ENCODE peak calls at places on chromosome 1, in nine cellular contexts. One of them, this sample, is unnamed.

GRCh38 chr1:21659099-21659923 is 9.8 kb downstream of the RAP1GAP start:
- DNase-seq in adrenal gland: peak; percentile 81
- DNase-seq in heart left ventricle: peak; percentile 75
- DNase-seq in aorta: peak; percentile 71
- DNase-seq in fibroblast of lung: peak; percentile 41
- DNase-seq in heart right ventricle: peak; percentile 67
- DNase-seq in tibial artery: peak; percentile 79
- DNase-seq in HCT116: peak; percentile 51
- DNase-seq in cardiac muscle cell: peak; percentile 89
- DNase-seq in this sample: peak; percentile 83

GRCh38 chr1:234743866-234744581 is 134.0 kb upstream of the IRF2BP2 start:
- DNase-seq in adrenal gland: no peak
- DNase-seq in heart left ventricle: no peak
- DNase-seq in aorta: no peak
- DNase-seq in fibroblast of lung: peak; percentile 26
- DNase-seq in heart right ventricle: no peak
- DNase-seq in tibial artery: no peak
- DNase-seq in HCT116: no peak
- DNase-seq in cardiac muscle cell: no peak
- DNase-seq in this sample: no peak

GRCh38 chr1:18981242-18981641 is 24.8 kb upstream of the IFFO2 start:
- DNase-seq in adrenal gland: no peak
- DNase-seq in heart left ventricle: no peak
- DNase-seq in aorta: no peak
- DNase-seq in fibroblast of lung: no peak
- DNase-seq in heart right ventricle: no peak
- DNase-seq in tibial artery: no peak
- DNase-seq in HCT116: no peak
- DNase-seq in cardiac muscle cell: no peak
- DNase-seq in this sample: no peak

GRCh38 chr1:160021376-160022074 is 10.3 kb downstream of the PIGM start:
- DNase-seq in adrenal gland: no peak
- DNase-seq in heart left ventricle: no peak
- DNase-seq in aorta: no peak
- DNase-seq in fibroblast of lung: no peak
- DNase-seq in heart right ventricle: no peak
- DNase-seq in tibial artery: no peak
- DNase-seq in HCT116: no peak
- DNase-seq in cardiac muscle cell: no peak
- DNase-seq in this sample: no peak

GRCh38 chr1:53145942-53146708 is 3.7 kb upstream of the SLC1A7 start:
- DNase-seq in adrenal gland: peak; percentile 54
- DNase-seq in heart left ventricle: peak; percentile 33
- DNase-seq in aorta: peak; percentile 87
- DNase-seq in fibroblast of lung: peak; percentile 99
- DNase-seq in heart right ventricle: peak; percentile 41
- DNase-seq in tibial artery: peak; percentile 75
- DNase-seq in HCT116: peak; percentile 68
- DNase-seq in cardiac muscle cell: peak; percentile 92
- DNase-seq in this sample: no peak

GRCh38 chr1:6397844-6398243 is 4.3 kb upstream of the ACOT7 start:
- DNase-seq in adrenal gland: peak; percentile 28
- DNase-seq in heart left ventricle: no peak
- DNase-seq in aorta: no peak
- DNase-seq in fibroblast of lung: no peak
- DNase-seq in heart right ventricle: no peak
- DNase-seq in tibial artery: no peak
- DNase-seq in HCT116: no peak
- DNase-seq in cardiac muscle cell: no peak
- DNase-seq in this sample: no peak

GRCh38 chr1:14841456-14841855 is 243.0 kb downstream of the KAZN start:
- DNase-seq in adrenal gland: no peak
- DNase-seq in heart left ventricle: no peak
- DNase-seq in aorta: no peak
- DNase-seq in fibroblast of lung: peak; percentile 26
- DNase-seq in heart right ventricle: no peak
- DNase-seq in tibial artery: no peak
- DNase-seq in HCT116: no peak
- DNase-seq in cardiac muscle cell: no peak
- DNase-seq in this sample: no peak

GRCh38 chr1:196723325-196724185 is 51.1 kb upstream of the CFHR3 start:
- DNase-seq in adrenal gland: peak; percentile 35
- DNase-seq in heart left ventricle: no peak
- DNase-seq in aorta: no peak
- DNase-seq in fibroblast of lung: peak; percentile 3
- DNase-seq in heart right ventricle: no peak
- DNase-seq in tibial artery: no peak
- DNase-seq in HCT116: peak; percentile 64
- DNase-seq in cardiac muscle cell: peak; percentile 66
- DNase-seq in this sample: no peak

DNA sequence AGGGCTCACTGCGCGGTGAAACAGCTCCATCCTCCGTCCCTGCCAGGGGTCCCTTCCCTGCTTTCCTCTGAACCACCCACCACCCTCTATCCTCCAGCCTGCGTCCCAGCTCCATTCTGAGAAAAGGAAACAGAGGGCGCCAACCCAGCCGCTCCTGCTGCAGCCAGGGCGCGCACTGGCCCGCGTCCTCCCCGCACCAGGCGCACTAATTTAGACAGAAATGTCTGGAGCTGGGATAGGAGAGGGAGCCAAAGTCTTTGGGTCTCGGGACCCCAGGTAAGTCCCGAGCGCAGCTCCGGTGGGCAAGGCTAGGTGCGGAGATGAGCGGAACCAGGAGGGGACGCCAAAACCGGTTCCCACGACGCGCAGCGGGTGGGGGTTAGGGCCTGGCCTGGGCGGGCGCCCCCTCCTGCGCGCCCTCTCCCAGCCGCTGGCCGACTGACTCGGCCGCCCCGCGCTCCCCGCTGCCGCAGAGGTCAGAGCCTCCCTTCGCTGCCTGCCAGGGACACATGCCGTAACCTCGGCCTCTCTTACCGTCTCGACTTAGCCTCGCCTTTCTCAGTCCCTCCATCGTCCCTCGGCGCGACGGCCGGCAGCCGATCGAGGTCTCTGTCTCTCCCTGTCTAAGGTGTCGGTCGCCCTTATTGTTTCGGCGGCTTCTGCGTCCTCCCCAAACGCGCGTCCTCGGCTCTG is 2.0 kb downstream of the CAMK2N1 start:
- DNase-seq in adrenal gland: peak; percentile 35
- DNase-seq in heart left ventricle: no peak
- DNase-seq in aorta: no peak
- DNase-seq in fibroblast of lung: peak; percentile 45
- DNase-seq in heart right ventricle: no peak
- DNase-seq in tibial artery: no peak
- DNase-seq in HCT116: no peak
- DNase-seq in cardiac muscle cell: peak; percentile 39
- DNase-seq in this sample: no peak
- H3K4me3 ChIP-seq in adrenal gland: peak overlapping the region; percentile 54
- H3K4me3 ChIP-seq in heart left ventricle: peak overlapping the region; percentile 55
- H3K4me3 ChIP-seq in aorta: peak overlapping the region; percentile 55
- H3K4me3 ChIP-seq in fibroblast of lung: peak overlapping the region; percentile 89
- H3K4me3 ChIP-seq in heart right ventricle: peak overlapping the region; percentile 27
- H3K4me3 ChIP-seq in tibial artery: peak overlapping the region; percentile 55
- H3K4me3 ChIP-seq in HCT116: peak overlapping the region; percentile 94
- H3K4me3 ChIP-seq in cardiac muscle cell: peak overlapping the region; percentile 75
- H3K4me3 ChIP-seq in this sample: no peak overlapping the region

DNA sequence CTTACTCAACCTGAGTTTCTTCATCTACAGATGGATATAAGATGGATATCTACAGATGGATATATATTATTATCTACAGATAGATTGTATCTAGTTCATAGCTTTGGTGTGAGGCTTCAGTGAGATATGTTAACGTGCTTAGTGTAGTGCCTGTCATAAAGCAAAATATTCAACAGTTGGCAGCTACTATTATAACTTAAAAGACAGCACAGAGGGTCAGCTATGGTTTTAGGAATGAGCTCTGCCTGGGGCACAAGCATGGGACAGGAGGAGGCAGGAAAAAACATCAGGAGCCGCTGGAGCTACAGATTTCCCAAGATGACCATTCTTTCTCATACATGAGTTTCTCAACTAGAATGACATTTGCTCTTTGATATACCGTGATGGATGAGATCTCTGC is 1.3 kb upstream of the CYB5R1 start:
- DNase-seq in adrenal gland: no peak
- DNase-seq in heart left ventricle: no peak
- DNase-seq in aorta: no peak
- DNase-seq in fibroblast of lung: no peak
- DNase-seq in heart right ventricle: no peak
- DNase-seq in tibial artery: no peak
- DNase-seq in HCT116: no peak
- DNase-seq in cardiac muscle cell: no peak
- DNase-seq in this sample: no peak
- H3K27ac ChIP-seq in adrenal gland: no peak overlapping the region
- H3K27ac ChIP-seq in heart left ventricle: no peak overlapping the region
- H3K27ac ChIP-seq in aorta: peak overlapping the region; percentile 87
- H3K27ac ChIP-seq in fibroblast of lung: no peak overlapping the region
- H3K27ac ChIP-seq in heart right ventricle: no peak overlapping the region
- H3K27ac ChIP-seq in tibial artery: peak overlapping the region; percentile 95
- H3K27ac ChIP-seq in HCT116: no peak overlapping the region
- H3K27ac ChIP-seq in cardiac muscle cell: no peak overlapping the region
- H3K27ac ChIP-seq in this sample: peak overlapping the region; percentile 52

DNA sequence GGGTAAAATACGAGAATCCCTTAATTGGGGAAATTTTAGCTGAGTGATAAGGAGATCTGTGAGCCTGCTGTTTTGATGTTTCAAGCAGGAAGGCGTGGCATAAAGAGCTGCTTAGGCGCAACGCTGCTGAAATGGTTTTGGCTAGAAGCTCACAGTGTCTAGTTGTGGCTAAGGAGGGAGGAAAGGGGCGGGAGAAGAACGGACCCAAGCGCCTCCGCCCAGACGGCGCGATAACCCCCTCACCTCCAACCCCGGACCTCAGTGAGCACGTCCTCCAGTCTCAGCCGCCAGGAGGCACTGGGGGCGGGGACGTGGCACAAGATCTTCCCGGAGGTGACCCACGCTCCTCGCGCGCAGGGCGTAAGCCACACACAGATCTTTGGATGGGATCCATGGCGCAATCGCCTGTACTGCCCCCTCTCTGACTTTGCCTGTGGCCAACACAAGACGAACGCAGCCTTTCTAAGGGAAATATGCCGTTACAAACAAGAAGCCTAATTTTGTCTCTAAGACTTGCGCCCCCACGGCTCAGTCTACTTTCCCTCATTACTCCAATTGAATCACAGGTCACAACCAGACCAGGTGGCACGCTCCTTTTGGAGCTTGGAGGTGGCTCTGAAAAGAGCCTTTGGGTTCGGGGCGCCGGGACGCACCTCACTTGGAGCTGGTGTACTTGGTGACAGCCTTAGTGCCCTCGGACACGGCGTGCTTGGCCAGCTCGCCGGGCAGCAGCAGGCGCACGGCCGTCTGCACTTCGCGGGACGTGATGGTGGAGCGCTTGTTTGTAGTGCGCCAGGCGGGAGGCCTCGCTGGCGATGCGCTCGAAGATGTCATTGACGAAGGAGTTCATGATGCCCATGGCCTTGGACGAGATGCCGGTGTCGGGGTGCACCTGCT is 23.4 kb upstream of the RNF187 start:
- DNase-seq in adrenal gland: no peak
- DNase-seq in heart left ventricle: no peak
- DNase-seq in aorta: peak; percentile 61
- DNase-seq in fibroblast of lung: peak; percentile 34
- DNase-seq in heart right ventricle: no peak
- DNase-seq in tibial artery: no peak
- DNase-seq in HCT116: peak; percentile 18
- DNase-seq in cardiac muscle cell: no peak
- DNase-seq in this sample: peak; percentile 42
- H3K4me3 ChIP-seq in adrenal gland: no peak overlapping the region
- H3K4me3 ChIP-seq in heart left ventricle: no peak overlapping the region
- H3K4me3 ChIP-seq in aorta: no peak overlapping the region
- H3K4me3 ChIP-seq in fibroblast of lung: peak overlapping the region; percentile 24
- H3K4me3 ChIP-seq in heart right ventricle: no peak overlapping the region
- H3K4me3 ChIP-seq in tibial artery: no peak overlapping the region
- H3K4me3 ChIP-seq in HCT116: peak overlapping the region; percentile 32
- H3K4me3 ChIP-seq in cardiac muscle cell: peak overlapping the region; percentile 39
- H3K4me3 ChIP-seq in this sample: peak overlapping the region; percentile 51

DNA sequence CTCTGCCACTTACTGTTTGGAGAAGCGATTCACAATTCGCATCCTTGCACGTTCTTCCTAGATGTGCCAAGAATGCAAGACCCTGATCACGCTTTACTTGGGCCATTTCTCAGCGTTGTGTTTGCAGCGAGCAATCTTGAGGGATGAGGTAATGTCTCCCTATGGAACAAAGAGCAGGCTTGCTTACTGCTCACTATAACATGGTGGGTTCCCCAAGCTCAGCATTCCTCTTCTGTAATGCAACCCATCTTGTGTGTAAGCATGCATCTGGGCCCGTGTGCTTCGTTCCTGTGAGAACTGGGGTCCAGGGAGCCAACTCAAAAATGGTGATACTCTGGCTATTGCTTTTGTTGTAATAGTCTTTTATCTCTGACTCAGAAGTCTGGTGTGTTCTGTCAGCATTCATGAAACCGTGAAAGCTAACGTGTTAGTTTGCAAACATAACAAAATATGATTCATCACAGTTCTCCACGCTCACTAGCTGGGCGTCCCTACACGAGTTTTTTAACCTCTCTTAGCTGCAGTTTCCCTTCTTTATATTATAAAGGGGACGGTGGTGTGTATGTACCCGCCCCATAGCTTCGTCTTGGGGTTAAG is 33.4 kb downstream of the DNTTIP2 start:
- DNase-seq in adrenal gland: peak; percentile 23
- DNase-seq in heart left ventricle: no peak
- DNase-seq in aorta: peak; percentile 42
- DNase-seq in fibroblast of lung: peak; percentile 85
- DNase-seq in heart right ventricle: peak; percentile 10
- DNase-seq in tibial artery: no peak
- DNase-seq in HCT116: no peak
- DNase-seq in cardiac muscle cell: no peak
- DNase-seq in this sample: no peak
- H3K27ac ChIP-seq in adrenal gland: peak overlapping the region; percentile 94
- H3K27ac ChIP-seq in heart left ventricle: peak overlapping the region; percentile 98
- H3K27ac ChIP-seq in aorta: peak overlapping the region; percentile 81
- H3K27ac ChIP-seq in fibroblast of lung: peak overlapping the region; percentile 88
- H3K27ac ChIP-seq in heart right ventricle: peak overlapping the region; percentile 86
- H3K27ac ChIP-seq in tibial artery: peak overlapping the region; percentile 97
- H3K27ac ChIP-seq in HCT116: peak overlapping the region; percentile 69
- H3K27ac ChIP-seq in cardiac muscle cell: no peak overlapping the region
- H3K27ac ChIP-seq in this sample: peak overlapping the region; percentile 81

DNA sequence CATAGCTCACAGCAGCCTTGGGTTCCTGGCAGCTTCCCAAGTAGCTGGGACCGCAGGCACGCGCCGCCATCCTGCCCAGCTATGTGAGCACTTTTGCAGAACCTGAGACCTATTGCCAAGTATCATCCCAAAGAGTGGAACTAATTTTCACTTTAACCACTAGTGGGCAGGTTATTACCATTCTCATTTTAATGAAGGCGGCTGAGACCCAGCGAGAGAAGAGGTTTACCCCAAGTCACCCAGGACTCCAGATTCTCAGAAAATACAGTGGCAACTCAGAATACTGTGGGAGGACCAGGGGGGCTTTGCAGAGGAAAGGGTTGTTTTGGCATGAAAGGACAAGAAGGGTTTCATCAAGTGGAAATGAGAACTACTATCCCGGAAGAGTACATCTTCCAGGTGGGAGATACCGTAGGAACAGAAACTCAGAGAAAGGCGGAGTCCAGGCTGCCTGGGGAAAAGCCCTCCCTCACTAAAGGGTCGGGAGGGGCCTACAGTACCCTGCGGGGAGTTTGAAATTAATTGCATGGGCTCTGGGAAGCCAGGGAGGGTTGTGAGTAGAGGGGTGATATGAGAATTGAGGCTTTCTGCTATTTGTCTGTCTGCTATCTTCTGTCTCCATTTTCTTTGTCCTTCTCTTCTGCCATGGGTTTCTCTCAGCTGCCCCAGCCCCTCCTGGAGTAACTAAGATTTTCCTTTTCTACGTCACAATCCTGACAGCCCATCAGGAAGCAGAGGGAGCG is 7.2 kb upstream of the SEMA4A start:
- DNase-seq in adrenal gland: peak; percentile 92
- DNase-seq in heart left ventricle: peak; percentile 77
- DNase-seq in aorta: peak; percentile 90
- DNase-seq in fibroblast of lung: peak; percentile 92
- DNase-seq in heart right ventricle: peak; percentile 81
- DNase-seq in tibial artery: peak; percentile 85
- DNase-seq in HCT116: peak; percentile 74
- DNase-seq in cardiac muscle cell: peak; percentile 70
- DNase-seq in this sample: peak; percentile 73
- H3K4me3 ChIP-seq in adrenal gland: no peak overlapping the region
- H3K4me3 ChIP-seq in heart left ventricle: no peak overlapping the region
- H3K4me3 ChIP-seq in aorta: no peak overlapping the region
- H3K4me3 ChIP-seq in fibroblast of lung: no peak overlapping the region
- H3K4me3 ChIP-seq in heart right ventricle: no peak overlapping the region
- H3K4me3 ChIP-seq in tibial artery: no peak overlapping the region
- H3K4me3 ChIP-seq in HCT116: no peak overlapping the region
- H3K4me3 ChIP-seq in cardiac muscle cell: no peak overlapping the region
- H3K4me3 ChIP-seq in this sample: no peak overlapping the region